ENCODE peak calls at places on chromosome 19, in nine cellular contexts. D is K562, P is Panc1, O is spleen, Z is breast epithelium, C is transverse colon, W is suprapubic skin, B is HL-60, X is HepG2. R is an unnamed sample.

GRCh38 chr19:39308531-39309304 is 11.9 kb downstream of the LRFN1 start:
- DNase-seq in D (peak; percentile 82), P (no peak), O (peak; percentile 16), Z (no peak), C (no peak), W (peak; percentile 52), B (no peak), X (no peak), R (no peak)

GRCh38 chr19:8515317-8515716 is 1.4 kb upstream of the ZNF414 start:
- DNase-seq in D (no peak), P (no peak), O (peak; percentile 85), Z (no peak), C (no peak), W (no peak), B (peak; percentile 92), X (no peak), R (no peak)

GRCh38 chr19:50203281-50204080 is at the start of gene MYH14:
- DNase-seq in D (peak; percentile 96), P (peak; percentile 15), O (peak; percentile 47), Z (peak; percentile 95), C (peak; percentile 93), W (peak; percentile 80), B (no peak), X (peak; percentile 79), R (peak; percentile 96)

GRCh38 chr19:47694466-47695273 is 18.6 kb upstream of the EHD2 start:
- DNase-seq in D (no peak), P (no peak), O (no peak), Z (no peak), C (no peak), W (no peak), B (no peak), X (no peak), R (no peak)

GRCh38 chr19:35211545-35212230 is 16.9 kb downstream of the FAM187B start:
- DNase-seq in D (no peak), P (no peak), O (peak; percentile 93), Z (peak; percentile 58), C (peak; percentile 70), W (peak; percentile 78), B (no peak), X (peak; percentile 13), R (peak; percentile 51)

GRCh38 chr19:34556500-34556899 is 74.9 kb downstream of the WTIP start:
- DNase-seq in D (peak; percentile 28), P (no peak), O (no peak), Z (no peak), C (peak; percentile 18), W (no peak), B (peak; percentile 18), X (peak; percentile 13), R (no peak)

GRCh38 chr19:18763674-18764590 is 27.2 kb downstream of the COMP start:
- DNase-seq in D (peak; percentile 73), P (no peak), O (no peak), Z (peak; percentile 88), C (no peak), W (no peak), B (no peak), X (no peak), R (no peak)

GRCh38 chr19:47422417-47423163 is 3.3 kb upstream of the MEIS3 start:
- DNase-seq in D (no peak), P (no peak), O (no peak), Z (no peak), C (no peak), W (no peak), B (no peak), X (no peak), R (no peak)

GRCh38 chr19:47729468-47729798 is 15.9 kb upstream of the NOP53 start:
- DNase-seq in D (peak; percentile 81), P (peak; percentile 51), O (no peak), Z (peak; percentile 92), C (peak; percentile 45), W (peak; percentile 82), B (no peak), X (no peak), R (peak; percentile 63)

GRCh38 chr19:47094557-47095517 is 18.7 kb downstream of the ZC3H4 start:
- DNase-seq in D (no peak), P (no peak), O (peak; percentile 81), Z (no peak), C (peak; percentile 66), W (no peak), B (peak; percentile 78), X (peak; percentile 85), R (peak; percentile 48)

GRCh38 chr19:51141181-51141580 is 920 bp upstream of the SIGLEC7 start:
- DNase-seq in D (no peak), P (no peak), O (no peak), Z (no peak), C (no peak), W (no peak), B (no peak), X (no peak), R (no peak)

GRCh38 chr19:51129716-51130115 is 5.0 kb downstream of the SIGLEC9 start:
- DNase-seq in D (no peak), P (no peak), O (no peak), Z (no peak), C (no peak), W (peak; percentile 32), B (no peak), X (no peak), R (no peak)

GRCh38 chr19:45494261-45494916 is 2.5 kb downstream of the RTN2 start:
- DNase-seq in D (no peak), P (no peak), O (no peak), Z (no peak), C (no peak), W (no peak), B (no peak), X (no peak), R (no peak)

GRCh38 chr19:18006895-18007604 is 920 bp upstream of the ARRDC2 start:
- DNase-seq in D (peak; percentile 81), P (no peak), O (peak; percentile 95), Z (peak; percentile 71), C (peak; percentile 88), W (peak; percentile 83), B (peak; percentile 78), X (peak; percentile 46), R (peak; percentile 87)

DNA sequence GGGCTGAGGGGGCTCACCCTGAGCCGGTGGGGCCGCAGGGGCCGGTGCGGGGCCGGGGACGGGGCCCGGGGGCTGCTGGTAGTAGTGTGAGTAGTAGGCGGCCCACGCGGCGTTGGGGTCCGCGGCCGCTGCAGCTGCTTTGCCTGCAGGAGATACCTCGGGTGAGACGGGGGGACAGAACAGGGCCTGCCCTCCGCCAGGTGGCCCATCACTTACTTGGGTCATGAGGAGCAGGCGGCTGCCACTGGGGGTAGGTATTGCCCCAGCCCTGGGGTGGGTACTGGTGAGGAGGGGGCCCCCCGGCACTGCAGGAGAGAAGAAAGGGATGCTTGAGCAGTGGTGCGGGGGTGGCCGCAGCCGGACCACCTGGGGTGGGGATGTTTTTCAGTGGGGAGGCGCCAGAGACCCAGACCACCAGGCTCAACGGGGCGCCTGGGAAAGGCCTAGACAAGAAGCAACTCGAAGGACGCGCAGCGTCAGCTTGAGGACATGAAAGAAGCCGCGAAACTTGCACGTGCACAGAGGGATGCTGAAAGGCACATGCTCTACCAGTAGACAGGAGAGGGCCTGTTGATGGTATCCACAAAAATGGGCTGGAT is 8.9 kb downstream of the KHSRP start:
- DNase-seq in D (peak; percentile 22), P (no peak), O (no peak), Z (no peak), C (no peak), W (no peak), B (no peak), X (no peak), R (no peak)
- TF ChIP-seq POLR2AphosphoS5 in D (no peak), P (no peak), O (no peak), Z (no peak), C (no peak), W (no peak), B (no peak), X (no peak), R (no peak)

GRCh38 chr19:48867922-48868195 is 558 bp downstream of the PLEKHA4 start:
- DNase-seq in D (no peak), P (no peak), O (no peak), Z (no peak), C (no peak), W (no peak), B (no peak), X (no peak), R (no peak)
- H3K27ac ChIP-seq in D (peak overlapping the region; percentile 44), P (peak overlapping the region; percentile 59), O (peak overlapping the region; percentile 75), Z (peak overlapping the region; percentile 92), C (peak overlapping the region; percentile 74), W (peak overlapping the region; percentile 80), B (no peak overlapping the region), X (no peak overlapping the region), R (peak overlapping the region; percentile 81)

DNA sequence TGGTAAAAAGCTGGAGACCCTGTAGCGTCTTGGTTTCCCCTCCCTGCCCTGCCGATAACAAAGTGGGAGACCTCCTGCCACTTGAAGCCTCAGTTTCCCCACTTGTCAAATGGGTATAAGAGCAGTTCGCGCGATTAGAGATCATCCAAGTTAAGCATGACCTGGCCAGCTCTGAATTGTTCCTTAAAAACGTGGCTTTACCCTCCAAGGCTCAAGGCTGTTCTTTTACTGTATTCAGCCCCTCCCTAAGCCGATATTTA is 419 bp downstream of the TNPO2 start:
- DNase-seq in D (no peak), P (no peak), O (no peak), Z (no peak), C (no peak), W (no peak), B (peak; percentile 21), X (no peak), R (no peak)
- H3K4me3 ChIP-seq in D (peak overlapping the region; percentile 82), P (peak overlapping the region; percentile 83), O (peak overlapping the region; percentile 72), Z (peak overlapping the region; percentile 97), C (peak overlapping the region; percentile 99), W (peak overlapping the region; percentile 81), B (peak overlapping the region; percentile 88), X (peak overlapping the region; percentile 93), R (peak overlapping the region; percentile 77)

GRCh38 chr19:55390461-55390880 is 4.7 kb downstream of the RPL28 start:
- DNase-seq in D (no peak), P (no peak), O (no peak), Z (no peak), C (no peak), W (no peak), B (no peak), X (no peak), R (no peak)

GRCh38 chr19:55391702-55392615 is 6.2 kb downstream of the RPL28 start:
- DNase-seq in D (no peak), P (no peak), O (no peak), Z (no peak), C (no peak), W (no peak), B (no peak), X (no peak), R (no peak)

GRCh38 chr19:55393362-55393761 is 7.6 kb downstream of the RPL28 start:
- DNase-seq in D (no peak), P (no peak), O (no peak), Z (no peak), C (no peak), W (no peak), B (no peak), X (no peak), R (no peak)

GRCh38 chr19:55391191-55391670 is 5.5 kb downstream of the RPL28 start:
- DNase-seq in D (no peak), P (no peak), O (no peak), Z (no peak), C (no peak), W (no peak), B (no peak), X (no peak), R (no peak)

DNA sequence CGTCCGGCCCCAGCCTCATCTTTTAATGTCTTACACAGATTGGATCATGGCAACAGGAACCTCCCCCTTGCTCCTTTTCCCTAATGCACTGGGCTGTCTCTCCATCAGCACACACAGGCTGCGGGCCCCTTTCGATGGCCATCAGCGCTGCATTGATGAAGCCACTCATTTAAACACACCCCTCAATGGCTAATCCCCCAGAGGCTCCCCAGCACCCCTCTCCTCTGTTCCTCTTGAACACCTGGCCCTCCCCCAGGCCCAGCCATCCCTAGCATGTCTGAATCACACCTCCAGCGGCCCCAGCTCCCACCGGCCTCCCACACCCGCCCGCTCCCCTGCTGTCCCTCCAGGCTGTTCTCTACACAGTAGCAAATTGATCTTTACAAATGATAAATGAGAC is 7.1 kb downstream of the RPL28 start:
- DNase-seq in D (no peak), P (no peak), O (no peak), Z (no peak), C (no peak), W (no peak), B (no peak), X (no peak), R (no peak)
- TF ChIP-seq POLR2AphosphoS5 in D (no peak), P (no peak), O (no peak), Z (no peak), C (no peak), W (no peak), B (no peak), X (no peak), R (no peak)